ENCODE peak calls at places on chromosome 6, in ten cellular contexts. One of them, this sample, is unnamed.

GRCh38 chr6:7561153-7561964 is 19.9 kb downstream of the DSP start:
- DNase-seq in AG04450: no peak
- DNase-seq in endothelial cell of umbilical vein: no peak
- DNase-seq in lower lobe of right lung: no peak
- DNase-seq in A549: no peak
- DNase-seq in colonic mucosa: peak
- DNase-seq in breast epithelium: peak
- DNase-seq in endodermal cell: no peak
- DNase-seq in upper lobe of left lung: no peak
- DNase-seq in OCI-LY7: no peak
- DNase-seq in this sample: peak

GRCh38 chr6:166760288-166760687 is 133.2 kb upstream of the RPS6KA2 start:
- DNase-seq in endodermal cell: no peak
- DNase-seq in OCI-LY7: no peak
- DNase-seq in endothelial cell of umbilical vein: no peak
- DNase-seq in A549: no peak
- DNase-seq in lower lobe of right lung: no peak
- DNase-seq in upper lobe of left lung: no peak
- DNase-seq in breast epithelium: no peak
- DNase-seq in AG04450: no peak
- DNase-seq in colonic mucosa: no peak
- DNase-seq in this sample: no peak

GRCh38 chr6:165515963-165516624 is 146.9 kb downstream of the PDE10A start:
- DNase-seq in endothelial cell of umbilical vein: peak
- DNase-seq in OCI-LY7: no peak
- DNase-seq in breast epithelium: no peak
- DNase-seq in colonic mucosa: no peak
- DNase-seq in lower lobe of right lung: no peak
- DNase-seq in A549: peak
- DNase-seq in upper lobe of left lung: no peak
- DNase-seq in endodermal cell: no peak
- DNase-seq in AG04450: no peak
- DNase-seq in this sample: peak

GRCh38 chr6:18515767-18516166 is 128.6 kb downstream of the RNF144B start:
- DNase-seq in breast epithelium: no peak
- DNase-seq in lower lobe of right lung: no peak
- DNase-seq in endothelial cell of umbilical vein: no peak
- DNase-seq in upper lobe of left lung: no peak
- DNase-seq in OCI-LY7: no peak
- DNase-seq in A549: no peak
- DNase-seq in endodermal cell: no peak
- DNase-seq in AG04450: no peak
- DNase-seq in colonic mucosa: no peak
- DNase-seq in this sample: no peak

GRCh38 chr6:151452750-151453427 is 963 bp upstream of the RMND1 start:
- DNase-seq in AG04450: no peak
- DNase-seq in A549: no peak
- DNase-seq in OCI-LY7: peak
- DNase-seq in upper lobe of left lung: no peak
- DNase-seq in lower lobe of right lung: no peak
- DNase-seq in endothelial cell of umbilical vein: peak
- DNase-seq in endodermal cell: no peak
- DNase-seq in colonic mucosa: peak
- DNase-seq in breast epithelium: peak
- DNase-seq in this sample: peak

GRCh38 chr6:69090132-69090531 is 455.1 kb downstream of the ADGRB3 start:
- DNase-seq in OCI-LY7: no peak
- DNase-seq in colonic mucosa: no peak
- DNase-seq in AG04450: peak
- DNase-seq in breast epithelium: no peak
- DNase-seq in A549: no peak
- DNase-seq in endothelial cell of umbilical vein: no peak
- DNase-seq in upper lobe of left lung: no peak
- DNase-seq in lower lobe of right lung: no peak
- DNase-seq in endodermal cell: no peak
- DNase-seq in this sample: no peak

GRCh38 chr6:9481292-9482029 is 933.4 kb downstream of the TFAP2A start:
- DNase-seq in lower lobe of right lung: no peak
- DNase-seq in upper lobe of left lung: no peak
- DNase-seq in breast epithelium: no peak
- DNase-seq in AG04450: no peak
- DNase-seq in endodermal cell: no peak
- DNase-seq in OCI-LY7: no peak
- DNase-seq in A549: no peak
- DNase-seq in endothelial cell of umbilical vein: peak
- DNase-seq in colonic mucosa: no peak
- DNase-seq in this sample: no peak

GRCh38 chr6:41498968-41499599 is 47.1 kb upstream of the FOXP4 start:
- DNase-seq in endothelial cell of umbilical vein: no peak
- DNase-seq in endodermal cell: no peak
- DNase-seq in OCI-LY7: no peak
- DNase-seq in colonic mucosa: no peak
- DNase-seq in lower lobe of right lung: no peak
- DNase-seq in AG04450: no peak
- DNase-seq in upper lobe of left lung: no peak
- DNase-seq in breast epithelium: peak
- DNase-seq in A549: no peak
- DNase-seq in this sample: no peak

GRCh38 chr6:119586250-119586882 is 236.8 kb upstream of the MAN1A1 start:
- DNase-seq in AG04450: no peak
- DNase-seq in A549: no peak
- DNase-seq in OCI-LY7: peak
- DNase-seq in colonic mucosa: no peak
- DNase-seq in breast epithelium: no peak
- DNase-seq in lower lobe of right lung: no peak
- DNase-seq in endodermal cell: no peak
- DNase-seq in upper lobe of left lung: no peak
- DNase-seq in endothelial cell of umbilical vein: no peak
- DNase-seq in this sample: no peak

GRCh38 chr6:79119217-79119616 is 41.2 kb upstream of the PHIP start:
- DNase-seq in colonic mucosa: no peak
- DNase-seq in breast epithelium: no peak
- DNase-seq in lower lobe of right lung: no peak
- DNase-seq in upper lobe of left lung: no peak
- DNase-seq in A549: no peak
- DNase-seq in AG04450: no peak
- DNase-seq in OCI-LY7: no peak
- DNase-seq in endodermal cell: no peak
- DNase-seq in endothelial cell of umbilical vein: no peak
- DNase-seq in this sample: no peak

DNA sequence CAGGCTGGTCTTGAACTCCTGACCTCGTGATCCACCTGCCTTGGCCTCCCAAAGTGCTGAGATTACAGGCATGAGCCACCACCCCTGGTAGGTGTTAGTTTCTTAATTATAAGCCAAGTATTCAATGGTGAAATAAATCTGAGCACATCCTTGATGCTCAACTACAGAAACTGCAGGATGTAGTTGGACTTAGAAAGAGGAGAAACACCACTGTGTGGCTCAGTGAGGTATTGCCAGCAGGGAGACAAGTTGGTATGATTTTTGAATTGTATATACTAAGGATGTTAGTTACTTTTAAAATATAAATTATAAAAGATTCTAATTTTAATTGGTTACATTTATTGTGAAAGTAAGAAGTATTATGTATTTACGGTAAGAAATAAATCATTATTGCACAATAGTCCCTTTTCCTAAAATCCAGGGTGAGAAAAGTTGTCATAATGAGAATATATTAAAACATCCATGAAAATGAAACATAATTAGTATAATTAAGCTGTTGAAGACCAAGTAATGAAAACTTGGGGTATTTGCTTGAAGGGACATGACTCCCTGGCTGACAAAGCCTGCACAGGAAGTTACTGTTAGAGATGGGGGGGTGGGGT is 17.6 kb downstream of the SLC18B1 start:
- DNase-seq in lower lobe of right lung: no peak
- DNase-seq in colonic mucosa: no peak
- DNase-seq in upper lobe of left lung: no peak
- DNase-seq in endodermal cell: peak
- DNase-seq in endothelial cell of umbilical vein: no peak
- DNase-seq in AG04450: no peak
- DNase-seq in A549: no peak
- DNase-seq in OCI-LY7: peak
- DNase-seq in breast epithelium: no peak
- DNase-seq in this sample: peak
- TF ChIP-seq CTCF in lower lobe of right lung: peak
- TF ChIP-seq CTCF in colonic mucosa: no peak
- TF ChIP-seq CTCF in upper lobe of left lung: no peak
- TF ChIP-seq CTCF in endodermal cell: peak
- TF ChIP-seq CTCF in endothelial cell of umbilical vein: peak
- TF ChIP-seq CTCF in AG04450: peak
- TF ChIP-seq CTCF in A549: no peak
- TF ChIP-seq CTCF in OCI-LY7: peak
- TF ChIP-seq CTCF in breast epithelium: no peak
- TF ChIP-seq CTCF in this sample: no peak

DNA sequence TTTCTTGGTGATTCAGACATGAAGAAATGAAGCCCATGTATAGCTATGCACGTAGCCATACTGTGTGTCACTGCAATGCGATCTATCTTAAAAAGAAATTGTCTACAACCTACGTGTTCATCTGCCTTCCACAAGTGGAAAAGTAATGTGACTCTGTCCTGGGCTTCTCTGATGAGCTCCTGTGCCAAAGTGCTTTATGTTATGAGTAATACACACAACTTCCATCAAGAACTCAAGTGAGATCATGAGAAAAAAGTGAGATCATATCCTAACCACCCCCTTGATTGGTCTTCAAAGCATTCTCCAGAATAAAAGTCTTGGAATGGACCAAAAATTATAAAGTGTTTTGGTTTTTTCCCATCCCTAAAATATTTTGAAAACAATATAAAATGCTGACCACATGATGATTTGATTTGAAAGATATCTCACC is 114.3 kb downstream of the DST start:
- DNase-seq in AG04450: peak
- DNase-seq in upper lobe of left lung: no peak
- DNase-seq in lower lobe of right lung: no peak
- DNase-seq in breast epithelium: no peak
- DNase-seq in A549: peak
- DNase-seq in colonic mucosa: no peak
- DNase-seq in endothelial cell of umbilical vein: peak
- DNase-seq in endodermal cell: no peak
- DNase-seq in OCI-LY7: no peak
- DNase-seq in this sample: peak
- H3K27ac ChIP-seq in AG04450: no peak
- H3K27ac ChIP-seq in upper lobe of left lung: peak
- H3K27ac ChIP-seq in lower lobe of right lung: no peak
- H3K27ac ChIP-seq in breast epithelium: peak
- H3K27ac ChIP-seq in A549: no peak
- H3K27ac ChIP-seq in colonic mucosa: no peak
- H3K27ac ChIP-seq in endothelial cell of umbilical vein: no peak
- H3K27ac ChIP-seq in endodermal cell: no peak
- H3K27ac ChIP-seq in OCI-LY7: no peak
- H3K27ac ChIP-seq in this sample: no peak

GRCh38 chr6:143962644-143962929 is 45.5 kb downstream of the PLAGL1 start:
- DNase-seq in lower lobe of right lung: no peak
- DNase-seq in upper lobe of left lung: no peak
- DNase-seq in A549: no peak
- DNase-seq in endodermal cell: peak
- DNase-seq in AG04450: no peak
- DNase-seq in OCI-LY7: no peak
- DNase-seq in colonic mucosa: no peak
- DNase-seq in endothelial cell of umbilical vein: peak
- DNase-seq in breast epithelium: no peak
- DNase-seq in this sample: peak
- TF ChIP-seq CTCF in lower lobe of right lung: peak
- TF ChIP-seq CTCF in upper lobe of left lung: no peak
- TF ChIP-seq CTCF in A549: no peak
- TF ChIP-seq CTCF in endodermal cell: peak
- TF ChIP-seq CTCF in AG04450: peak
- TF ChIP-seq CTCF in OCI-LY7: no peak
- TF ChIP-seq CTCF in colonic mucosa: no peak
- TF ChIP-seq CTCF in endothelial cell of umbilical vein: peak
- TF ChIP-seq CTCF in breast epithelium: no peak
- TF ChIP-seq CTCF in this sample: no peak

DNA sequence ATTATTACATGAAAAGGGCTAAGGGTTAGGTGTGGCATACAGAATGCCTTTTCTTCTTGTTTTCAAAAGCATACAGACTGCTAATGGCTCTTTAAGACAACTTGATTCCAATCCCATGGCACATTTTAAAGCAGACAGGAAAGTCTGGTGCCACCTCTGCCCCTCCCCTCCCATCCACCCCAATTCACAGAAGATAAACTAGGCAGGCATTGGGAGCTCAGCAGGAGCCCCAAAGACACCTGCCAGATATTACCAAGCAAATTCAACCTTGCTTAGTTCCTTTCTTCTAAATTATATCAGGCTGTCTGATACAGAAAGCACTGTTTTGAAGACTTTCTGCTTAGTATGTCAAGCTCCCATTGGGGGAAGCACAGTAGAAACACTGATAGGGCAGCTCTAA is 13.1 kb downstream of the SESN1 start:
- DNase-seq in endodermal cell: no peak
- DNase-seq in endothelial cell of umbilical vein: no peak
- DNase-seq in upper lobe of left lung: no peak
- DNase-seq in OCI-LY7: peak
- DNase-seq in A549: no peak
- DNase-seq in AG04450: no peak
- DNase-seq in breast epithelium: no peak
- DNase-seq in colonic mucosa: no peak
- DNase-seq in lower lobe of right lung: no peak
- DNase-seq in this sample: no peak
- H3K27ac ChIP-seq in endodermal cell: no peak
- H3K27ac ChIP-seq in endothelial cell of umbilical vein: no peak
- H3K27ac ChIP-seq in upper lobe of left lung: no peak
- H3K27ac ChIP-seq in OCI-LY7: peak
- H3K27ac ChIP-seq in A549: no peak
- H3K27ac ChIP-seq in AG04450: no peak
- H3K27ac ChIP-seq in breast epithelium: no peak
- H3K27ac ChIP-seq in colonic mucosa: no peak
- H3K27ac ChIP-seq in lower lobe of right lung: no peak
- H3K27ac ChIP-seq in this sample: no peak

This sample was measured in RWPE1.